ENCODE peak calls at places on chromosomes 11 and 22, in five cellular contexts. G is GM10248, A is NCI-H1105 treated with DMSO at 0.1 percent for 48 hours, H is uterus, C is Peyer's patch. N is an unnamed sample.

GRCh38 chr11:33179431-33179830 is 18.2 kb upstream of the CSTF3 start:
- DNase-seq in G (no peak), A (no peak), H (no peak), C (no peak), N (no peak)

GRCh38 chr11:122697636-122698167 is 42.2 kb downstream of the UBASH3B start:
- DNase-seq in G (peak; percentile 69), A (no peak), H (no peak), C (peak; percentile 74), N (peak; percentile 65)

GRCh38 chr11:116874251-116874650 is 36.8 kb upstream of the APOA1 start:
- DNase-seq in G (no peak), A (no peak), H (no peak), C (no peak), N (peak; percentile 20)

GRCh38 chr11:119029340-119030028 is 1.2 kb downstream of the SLC37A4 start:
- DNase-seq in G (peak; percentile 40), A (no peak), H (no peak), C (no peak), N (no peak)

GRCh38 chr11:35511666-35512065 is 13.8 kb downstream of the PAMR1 start:
- DNase-seq in G (no peak), A (no peak), H (no peak), C (no peak), N (peak; percentile 79)

GRCh38 chr11:60918251-60918940 is 4.4 kb downstream of the TMEM109 start:
- DNase-seq in G (no peak), A (no peak), H (no peak), C (no peak), N (no peak)

GRCh38 chr11:116130122-116130521 is 625.9 kb upstream of the CADM1 start:
- DNase-seq in G (no peak), A (no peak), H (no peak), C (no peak), N (no peak)

GRCh38 chr11:115389790-115390189 is 114.4 kb downstream of the CADM1 start:
- DNase-seq in G (no peak), A (no peak), H (no peak), C (no peak), N (no peak)

GRCh38 chr22:20591660-20592310 is 84.4 kb downstream of the MED15 start:
- DNase-seq in G (no peak), A (peak; percentile 57), H (no peak), C (no peak), N (no peak)

GRCh38 chr11:75858613-75859012 is 43.6 kb downstream of the UVRAG start:
- DNase-seq in G (no peak), A (no peak), H (no peak), C (no peak), N (peak; percentile 40)

GRCh38 chr22:40547729-40548143 is 88.8 kb downstream of the MRTFA start:
- DNase-seq in G (no peak), A (no peak), H (no peak), C (no peak), N (peak; percentile 22)

GRCh38 chr22:49515486-49515885 is 312.2 kb downstream of the BRD1 start:
- DNase-seq in G (no peak), A (no peak), H (no peak), C (no peak), N (no peak)

GRCh38 chr11:34332524-34332923 is 25.3 kb downstream of the ABTB2 start:
- DNase-seq in G (no peak), A (no peak), H (no peak), C (no peak), N (no peak)

GRCh38 chr11:66263785-66264184 is 4.7 kb upstream of the RAB1B start:
- DNase-seq in G (no peak), A (no peak), H (no peak), C (no peak), N (no peak)

GRCh38 chr22:44895296-44896055 is 114.3 kb downstream of the PHF21B start:
- DNase-seq in G (no peak), A (no peak), H (no peak), C (no peak), N (no peak)

GRCh38 chr11:73705053-73705452 is 55.8 kb downstream of the RAB6A start:
- DNase-seq in G (no peak), A (no peak), H (no peak), C (no peak), N (no peak)

GRCh38 chr11:87851234-87851633 is 324.0 kb downstream of the RAB38 start:
- DNase-seq in G (no peak), A (no peak), H (no peak), C (no peak), N (no peak)

GRCh38 chr11:125242141-125242780 is 77.7 kb downstream of the PKNOX2 start:
- DNase-seq in G (no peak), A (no peak), H (no peak), C (no peak), N (no peak)

GRCh38 chr11:57476223-57476882 is 16.0 kb downstream of the RTN4RL2 start:
- DNase-seq in G (peak; percentile 55), A (peak; percentile 41), H (peak; percentile 60), C (no peak), N (no peak)

GRCh38 chr11:76588455-76589325 is 81.9 kb downstream of the LRRC32 start:
- DNase-seq in G (peak; percentile 16), A (no peak), H (no peak), C (peak; percentile 36), N (no peak)

GRCh38 chr11:123054301-123055065 is 7.5 kb downstream of the HSPA8 start:
- DNase-seq in G (peak; percentile 76), A (peak; percentile 96), H (no peak), C (no peak), N (peak; percentile 75)

GRCh38 chr11:16843307-16843706 is 104.9 kb downstream of the C11orf58 start:
- DNase-seq in G (no peak), A (peak; percentile 88), H (no peak), C (no peak), N (no peak)

GRCh38 chr11:396511-396947 is 2.5 kb downstream of the PKP3 start:
- DNase-seq in G (peak; percentile 43), A (no peak), H (no peak), C (peak; percentile 39), N (peak; percentile 50)

GRCh38 chr11:67668191-67668551 is 6.3 kb downstream of the ALDH3B2 start:
- DNase-seq in G (no peak), A (no peak), H (no peak), C (no peak), N (no peak)

GRCh38 chr11:34909955-34910354 is 6.2 kb downstream of the APIP start:
- DNase-seq in G (no peak), A (no peak), H (no peak), C (no peak), N (no peak)

GRCh38 chr11:78800089-78800690 is 225.5 kb upstream of the NARS2 start:
- DNase-seq in G (no peak), A (no peak), H (no peak), C (no peak), N (no peak)

GRCh38 chr22:44383652-44384562 is 71.2 kb upstream of the SHISAL1 start:
- DNase-seq in G (no peak), A (no peak), H (no peak), C (no peak), N (no peak)

GRCh38 chr11:125445731-125446130 is 50.3 kb downstream of the FEZ1 start:
- DNase-seq in G (no peak), A (no peak), H (no peak), C (no peak), N (no peak)

GRCh38 chr11:14578551-14578956 is 58.4 kb upstream of the PSMA1 start:
- DNase-seq in G (peak; percentile 17), A (peak; percentile 41), H (no peak), C (peak; percentile 59), N (peak; percentile 25)

GRCh38 chr11:118398797-118399564 is 2.4 kb upstream of the ATP5MG start:
- DNase-seq in G (no peak), A (no peak), H (no peak), C (no peak), N (no peak)

GRCh38 chr11:60504219-60504618 is 11.0 kb upstream of the MS4A13 start:
- DNase-seq in G (no peak), A (no peak), H (no peak), C (no peak), N (no peak)

GRCh38 chr22:17777717-17778044 is 3.4 kb upstream of the BID start:
- DNase-seq in G (no peak), A (no peak), H (no peak), C (no peak), N (no peak)

GRCh38 chr11:31419669-31420068 is 50.0 kb downstream of the DNAJC24 start:
- DNase-seq in G (no peak), A (no peak), H (no peak), C (no peak), N (peak; percentile 2)

GRCh38 chr11:834371-835316 is 1.9 kb downstream of the CD151 start:
- DNase-seq in G (no peak), A (no peak), H (peak; percentile 76), C (no peak), N (peak; percentile 68)

N was measured in HCEC 1CT.